ENCODE peak calls at places on chromosomes 6 and 20, in five cellular contexts. O, H, D, K and X are unnamed samples.

GRCh38 chr20:48899881-48900280 is 21.6 kb upstream of the ARFGEF2 start:
- DNase-seq in O (no peak), K (no peak), D (no peak), H (no peak), X (no peak)

GRCh38 chr6:125008957-125009356 is 46.7 kb downstream of the RNF217 start:
- DNase-seq in O (no peak), K (no peak), H (no peak), D (no peak), X (no peak)

GRCh38 chr6:72078096-72078495 is 191.7 kb downstream of the RIMS1 start:
- DNase-seq in H (no peak), O (no peak), D (no peak), K (no peak), X (no peak)

GRCh38 chr20:39607124-39607523 is 645.0 kb downstream of the DHX35 start:
- DNase-seq in D (no peak), H (no peak), K (no peak), O (no peak), X (no peak)

GRCh38 chr6:138287144-138287955 is 69.1 kb upstream of the PBOV1 start:
- DNase-seq in K (peak), H (peak), O (peak), D (no peak), X (peak)

GRCh38 chr6:148520109-148520841 is 177.6 kb downstream of the SASH1 start:
- DNase-seq in O (no peak), K (no peak), D (no peak), H (no peak), X (no peak)

GRCh38 chr6:106360989-106361430 is 493 bp downstream of the CRYBG1 start:
- DNase-seq in O (peak), D (no peak), H (no peak), K (peak), X (peak)

GRCh38 chr6:65707134-65707826 is at the start of gene EYS:
- DNase-seq in H (no peak), K (no peak), O (peak), D (no peak), X (no peak)

GRCh38 chr6:19478992-19479391 is 358.2 kb upstream of the ID4 start:
- DNase-seq in D (no peak), H (no peak), O (peak), K (no peak), X (no peak)

GRCh38 chr6:136592930-136593673 is 42.9 kb upstream of the MAP7 start:
- DNase-seq in H (no peak), K (no peak), O (no peak), D (no peak), X (no peak)

GRCh38 chr20:62938105-62938888 is at the start of gene GID8:
- DNase-seq in D (no peak), O (peak), H (no peak), K (no peak), X (peak)

GRCh38 chr6:144219056-144219685 is 66.0 kb upstream of the UTRN start:
- DNase-seq in K (no peak), D (no peak), O (peak), H (no peak), X (no peak)

GRCh38 chr6:133129556-133129955 is 111.6 kb upstream of the EYA4 start:
- DNase-seq in D (no peak), K (no peak), O (no peak), H (no peak), X (no peak)

GRCh38 chr20:56690531-56691175 is 61.5 kb downstream of the TFAP2C start:
- DNase-seq in H (no peak), D (no peak), K (no peak), O (no peak), X (no peak)

GRCh38 chr6:158686311-158686710 is 36.5 kb downstream of the SYTL3 start:
- DNase-seq in D (no peak), H (no peak), K (no peak), O (no peak), X (peak)

GRCh38 chr20:36344517-36345132 is 38.5 kb downstream of the DLGAP4 start:
- DNase-seq in K (no peak), O (no peak), H (no peak), D (no peak), X (peak)

GRCh38 chr6:73548458-73549446 is 27.9 kb upstream of the EEF1A1 start:
- DNase-seq in O (no peak), K (no peak), D (no peak), H (no peak), X (no peak)

GRCh38 chr20:38550274-38550673 is 30.7 kb upstream of the ADIG start:
- DNase-seq in H (no peak), O (no peak), D (no peak), K (no peak), X (no peak)

GRCh38 chr6:154653853-154654252 is 79.4 kb upstream of the SCAF8 start:
- DNase-seq in O (no peak), H (no peak), D (peak), K (no peak), X (no peak)

GRCh38 chr6:32439708-32440214 is at the start of gene HLA-DRA:
- DNase-seq in H (no peak), D (no peak), O (no peak), K (no peak), X (no peak)

GRCh38 chr6:129753422-129753821 is 43.4 kb upstream of the ARHGAP18 start:
- DNase-seq in K (no peak), O (no peak), D (no peak), H (no peak), X (no peak)

GRCh38 chr6:166623318-166623717 is 3.7 kb downstream of the RPS6KA2 start:
- DNase-seq in K (no peak), O (no peak), H (no peak), D (no peak), X (no peak)

GRCh38 chr20:35595901-35596300 is 19.7 kb upstream of the SPAG4 start:
- DNase-seq in K (no peak), O (peak), D (no peak), H (no peak), X (no peak)

GRCh38 chr6:154219250-154219649 is 137.4 kb downstream of the IPCEF1 start:
- DNase-seq in D (no peak), O (no peak), H (no peak), K (no peak), X (no peak)

GRCh38 chr6:133890941-133891813 is 2.3 kb downstream of the TCF21 start:
- DNase-seq in H (no peak), O (peak), K (no peak), D (no peak), X (no peak)

GRCh38 chr6:135939216-135939610 is 87.7 kb downstream of the PDE7B start:
- DNase-seq in H (no peak), D (no peak), O (no peak), K (no peak), X (no peak)